ENCODE peak calls at places on chromosome 9, in four cellular contexts. B is GM12878, X is HepG2, F is SK-N-SH. T is an unnamed sample.
A peak's percentile ranks its signal among the peaks of the same experiment; 100 is the strongest.

GRCh38 chr9:104073770-104074133 is 20.4 kb upstream of the SMC2 start:
- DNase-seq in B (no peak), X (no peak), F (no peak), T (peak; percentile 35)

GRCh38 chr9:88537743-88538055 is 2.7 kb downstream of the NXNL2 start:
- DNase-seq in B (no peak), X (no peak), F (peak; percentile 50), T (peak; percentile 31)

GRCh38 chr9:122477346-122477745 is 380 bp downstream of the OR1J1 start:
- DNase-seq in B (no peak), X (no peak), F (no peak), T (no peak)

GRCh38 chr9:121275781-121276658 is 8.1 kb downstream of the GSN start:
- DNase-seq in B (no peak), X (no peak), F (no peak), T (no peak)

GRCh38 chr9:90961375-90961774 is 159.8 kb downstream of the SYK start:
- DNase-seq in B (no peak), X (no peak), F (no peak), T (no peak)

GRCh38 chr9:81855538-81855937 is 72.7 kb upstream of the SPATA31D4 start:
- DNase-seq in B (no peak), X (no peak), F (no peak), T (no peak)

GRCh38 chr9:89935791-89936190 is 331.0 kb downstream of the GADD45G start:
- DNase-seq in B (no peak), X (no peak), F (no peak), T (no peak)

GRCh38 chr9:137760426-137760825 is 117.2 kb upstream of the CACNA1B start:
- DNase-seq in B (no peak), X (no peak), F (no peak), T (no peak)

GRCh38 chr9:131735238-131736181 is 4.4 kb downstream of the RAPGEF1 start:
- DNase-seq in B (no peak), X (peak; percentile 94), F (no peak), T (no peak)

GRCh38 chr9:125570246-125570645 is 136.8 kb downstream of the MAPKAP1 start:
- DNase-seq in B (no peak), X (no peak), F (no peak), T (no peak)

GRCh38 chr9:131701789-131702337 is 38.0 kb downstream of the RAPGEF1 start:
- DNase-seq in B (no peak), X (no peak), F (no peak), T (no peak)

GRCh38 chr9:23907343-23907742 is 81.3 kb upstream of the ELAVL2 start:
- DNase-seq in B (no peak), X (no peak), F (no peak), T (no peak)

GRCh38 chr9:24090566-24090965 is 264.5 kb upstream of the ELAVL2 start:
- DNase-seq in B (no peak), X (no peak), F (no peak), T (peak; percentile 58)

GRCh38 chr9:19020886-19021285 is 12.1 kb downstream of the SAXO1 start:
- DNase-seq in B (no peak), X (no peak), F (no peak), T (no peak)

GRCh38 chr9:90659626-90660364 is 17.2 kb upstream of the DIRAS2 start:
- DNase-seq in B (no peak), X (no peak), F (no peak), T (no peak)

GRCh38 chr9:69176446-69177135 is 2.5 kb downstream of the TJP2 start:
- DNase-seq in B (no peak), X (no peak), F (no peak), T (no peak)

GRCh38 chr9:117763314-117763713 is 59.1 kb downstream of the TLR4 start:
- DNase-seq in B (no peak), X (no peak), F (no peak), T (no peak)

GRCh38 chr9:99594056-99594780 is 227.5 kb upstream of the NR4A3 start:
- DNase-seq in B (no peak), X (no peak), F (no peak), T (no peak)

GRCh38 chr9:116151966-116152381 is 1.6 kb upstream of the PAPPA start:
- DNase-seq in B (no peak), X (no peak), F (no peak), T (no peak)

GRCh38 chr9:120362446-120362845 is 217.5 kb downstream of the CDK5RAP2 start:
- DNase-seq in B (no peak), X (no peak), F (no peak), T (no peak)

GRCh38 chr9:32881948-32882347 is 98.6 kb downstream of the TMEM215 start:
- DNase-seq in B (no peak), X (no peak), F (no peak), T (no peak)

GRCh38 chr9:90517103-90517502 is 125.5 kb downstream of the DIRAS2 start:
- DNase-seq in B (no peak), X (no peak), F (no peak), T (no peak)

GRCh38 chr9:37420271-37421215 is 2.0 kb upstream of the GRHPR start:
- DNase-seq in B (no peak), X (no peak), F (no peak), T (no peak)

GRCh38 chr9:38371495-38371894 is 21.0 kb upstream of the ALDH1B1 start:
- DNase-seq in B (peak; percentile 23), X (peak; percentile 76), F (no peak), T (peak; percentile 74)

GRCh38 chr9:13268469-13268868 is 11.0 kb downstream of the MPDZ start:
- DNase-seq in B (no peak), X (no peak), F (no peak), T (no peak)

GRCh38 chr9:2208465-2208864 is 193.3 kb downstream of the SMARCA2 start:
- DNase-seq in B (no peak), X (no peak), F (peak; percentile 48), T (no peak)

GRCh38 chr9:89678394-89679005 is 73.7 kb downstream of the GADD45G start:
- DNase-seq in B (no peak), X (no peak), F (no peak), T (no peak)

DNA sequence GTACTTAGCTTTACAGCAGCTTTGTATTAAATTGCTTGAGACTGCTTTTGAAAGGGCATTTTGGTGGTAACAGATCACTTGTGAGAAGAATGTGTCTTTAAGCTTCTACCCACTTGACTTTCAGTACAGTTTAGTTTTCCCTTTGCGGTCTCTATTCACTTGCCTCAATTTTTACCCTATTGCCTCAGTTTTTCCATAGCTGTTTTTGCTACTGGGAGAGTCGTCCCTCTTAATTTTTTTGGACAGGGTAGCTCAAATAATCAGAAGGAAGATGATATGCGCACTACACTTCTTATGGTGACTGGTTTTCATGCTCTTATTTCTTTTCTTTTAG is 18.8 kb downstream of the UGCG start:
- DNase-seq in B (no peak), X (no peak), F (no peak), T (no peak)
- TF ChIP-seq JUND in B (no peak), X (no peak), F (no peak), T (no peak)

DNA sequence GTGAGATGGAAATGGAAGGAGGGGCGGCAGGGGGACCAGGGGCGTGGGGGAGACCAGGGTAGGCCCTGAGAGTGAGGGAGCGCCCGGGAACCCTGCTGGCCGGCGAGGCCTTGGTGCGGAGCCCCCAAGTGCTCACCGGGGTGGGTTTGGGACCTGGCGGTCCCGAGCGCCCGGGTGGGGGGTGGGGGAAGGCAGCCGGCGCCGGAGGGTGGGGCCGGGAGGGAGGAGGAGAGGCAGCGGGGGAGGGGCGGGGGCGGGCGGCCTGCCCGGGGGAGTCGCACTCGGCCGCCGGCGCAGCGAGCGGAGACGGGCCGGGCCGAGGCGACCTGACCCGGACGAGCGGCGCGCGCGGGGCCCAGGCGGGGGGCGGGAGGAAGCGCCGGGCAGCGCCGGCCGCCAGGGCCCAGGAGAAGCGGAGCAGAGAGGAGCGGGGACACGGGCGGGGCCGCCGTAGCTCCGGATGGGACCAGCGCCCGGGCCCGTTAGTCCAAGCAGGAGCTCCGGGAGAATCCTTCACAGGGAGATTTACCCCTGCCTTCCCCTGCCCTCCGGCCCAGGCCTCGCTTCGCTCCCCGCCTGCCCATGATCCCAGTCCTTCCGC is at the start of gene NPR2:
- DNase-seq in B (no peak), X (no peak), F (peak; percentile 71), T (no peak)
- TF ChIP-seq JUND in B (no peak), X (no peak), F (no peak), T (no peak)

DNA sequence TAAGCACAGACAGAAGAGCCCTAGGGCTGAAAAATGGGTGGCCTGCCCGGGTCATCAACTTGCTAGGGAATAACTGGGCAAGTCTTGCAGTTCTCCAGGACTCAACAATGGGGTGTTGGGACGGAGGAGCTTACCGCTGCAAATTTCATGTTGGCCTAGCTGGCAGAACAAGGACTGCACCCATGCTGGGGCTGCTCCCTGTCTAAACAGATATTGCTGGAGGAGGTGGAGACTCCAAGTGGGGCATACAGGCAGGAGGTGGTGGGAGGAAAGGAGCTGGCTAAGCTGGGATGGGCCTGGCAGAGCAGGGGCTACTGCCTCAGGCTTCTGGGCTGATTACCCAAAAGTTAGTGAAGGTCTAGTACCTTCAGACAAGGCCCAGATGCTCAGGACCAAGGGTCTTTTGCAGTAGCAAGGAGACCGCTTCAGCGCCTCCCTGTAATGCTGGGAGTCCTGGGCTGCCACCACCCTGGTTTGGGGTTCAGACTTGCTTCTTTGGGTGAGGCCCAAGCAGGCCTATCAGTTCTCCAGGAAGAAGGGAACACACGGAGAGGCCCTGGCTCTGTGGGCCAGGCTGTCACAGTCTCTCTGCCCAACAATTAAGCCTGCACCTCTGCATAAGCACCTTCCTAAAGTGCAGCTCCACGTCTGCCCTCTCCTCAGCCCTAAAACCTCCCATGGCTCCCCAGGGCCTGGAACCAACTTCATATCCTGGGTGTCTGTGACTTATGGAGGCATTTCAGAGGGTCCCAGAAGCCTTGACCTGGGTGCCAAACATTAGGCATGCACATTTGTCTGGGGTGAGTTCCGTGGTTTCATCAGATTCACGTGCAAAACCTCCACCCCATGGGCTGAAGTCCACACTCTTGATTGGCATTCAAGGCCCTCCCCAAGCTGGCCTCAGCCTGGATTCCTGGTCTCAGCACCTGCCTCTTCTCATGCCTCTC is 24.2 kb upstream of the KIF12 start:
- DNase-seq in B (no peak), X (peak; percentile 58), F (no peak), T (no peak)
- TF ChIP-seq JUND in B (no peak), X (no peak), F (no peak), T (no peak)

GRCh38 chr9:75085640-75086039 is 2.3 kb downstream of the NMRK1 start:
- DNase-seq in B (no peak), X (no peak), F (no peak), T (no peak)

GRCh38 chr9:75086443-75087278 is 1.3 kb downstream of the NMRK1 start:
- DNase-seq in B (no peak), X (peak; percentile 39), F (no peak), T (no peak)

GRCh38 chr9:75084081-75084672 is 3.8 kb downstream of the NMRK1 start:
- DNase-seq in B (no peak), X (peak; percentile 24), F (no peak), T (no peak)

GRCh38 chr9:75087279-75087823 is 604 bp downstream of the NMRK1 start:
- DNase-seq in B (peak; percentile 57), X (peak; percentile 21), F (no peak), T (no peak)

DNA sequence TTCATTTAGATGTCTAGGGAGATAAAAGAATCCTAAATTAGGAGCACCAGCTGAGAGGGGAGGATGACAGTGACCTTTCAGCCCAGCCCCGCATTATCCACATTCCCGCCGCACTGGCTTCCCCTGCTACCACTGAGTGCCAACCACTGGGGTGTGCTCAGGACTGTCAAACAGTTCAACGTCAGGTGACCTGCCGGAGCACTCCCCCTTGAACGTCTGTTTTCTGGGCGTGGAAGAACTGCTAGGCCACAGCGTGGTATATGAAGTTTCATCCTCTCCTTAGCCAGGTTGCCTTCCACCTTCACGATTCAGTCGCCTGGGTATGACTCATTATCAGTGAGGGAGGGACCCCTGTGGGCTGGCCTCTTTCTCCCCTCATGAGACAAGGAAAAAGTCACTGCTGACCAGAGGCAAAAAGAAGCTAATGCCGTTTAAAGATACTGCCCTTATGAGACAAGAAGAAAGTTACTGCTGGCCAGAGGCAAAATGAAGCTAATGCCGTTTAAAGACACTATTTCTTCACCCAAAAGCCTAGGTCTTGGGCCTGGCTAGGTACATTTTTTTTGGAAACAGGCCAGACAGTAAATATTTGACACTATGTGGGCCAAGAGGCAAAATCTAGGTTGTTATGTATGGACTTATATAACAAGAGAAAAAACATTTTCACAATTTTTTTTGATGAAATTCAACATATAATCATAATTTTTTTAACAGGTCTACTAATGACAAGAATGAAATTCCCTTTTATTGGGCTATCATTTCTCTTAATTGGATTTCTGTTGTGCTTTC is 4.6 kb downstream of the NMRK1 start:
- DNase-seq in B (no peak), X (peak; percentile 74), F (no peak), T (no peak)
- TF ChIP-seq JUND in B (no peak), X (no peak), F (no peak), T (no peak)

T was measured in T47D.